ENCODE peak calls at places on chromosome 2, in five cellular contexts. B is central memory CD8-positive, alpha-beta T cell; P is activated CD8-positive, alpha-beta memory T cell treated with anti-CD3 and anti-CD28 coated beads for 1 hour; T is HT1080; I is ELR. O is an unnamed sample.

GRCh38 chr2:151071382-151071781 is 190.3 kb downstream of the RBM43 start:
- DNase-seq in T (peak), I (peak), P (no peak), B (no peak), O (no peak)

GRCh38 chr2:74958277-74959105 is at the start of gene POLE4:
- DNase-seq in B (peak), I (peak), T (peak), P (peak), O (peak)

GRCh38 chr2:25341753-25342371 is at the start of gene DNMT3A:
- DNase-seq in I (peak), T (no peak), B (no peak), P (peak), O (peak)

GRCh38 chr2:238152811-238153688 is 5.7 kb upstream of the ERFE start:
- DNase-seq in P (no peak), T (no peak), I (no peak), B (no peak), O (no peak)

GRCh38 chr2:98604547-98604946 is 3.8 kb downstream of the COA5 start:
- DNase-seq in I (no peak), T (no peak), B (no peak), P (no peak), O (no peak)

GRCh38 chr2:24875272-24875671 is 44.8 kb downstream of the ADCY3 start:
- DNase-seq in P (no peak), B (no peak), T (no peak), I (no peak), O (no peak)

GRCh38 chr2:112156152-112156986 is 18.2 kb downstream of the FBLN7 start:
- DNase-seq in B (no peak), I (peak), T (peak), P (no peak), O (no peak)

GRCh38 chr2:121638333-121638732 is 10.9 kb downstream of the CLASP1 start:
- DNase-seq in B (no peak), I (no peak), P (no peak), T (no peak), O (no peak)

GRCh38 chr2:9627310-9627709 is 3.5 kb downstream of the YWHAQ start:
- DNase-seq in P (no peak), I (peak), B (no peak), T (no peak), O (no peak)

GRCh38 chr2:237592425-237592980 is 2.0 kb upstream of the RAB17 start:
- DNase-seq in T (no peak), B (no peak), P (no peak), I (no peak), O (no peak)

GRCh38 chr2:152594792-152595191 is 122.5 kb downstream of the PRPF40A start:
- DNase-seq in P (no peak), B (no peak), T (no peak), I (no peak), O (no peak)

GRCh38 chr2:164913640-164914346 is 41.5 kb downstream of the SLC38A11 start:
- DNase-seq in B (no peak), P (no peak), T (peak), I (peak), O (no peak)

GRCh38 chr2:196927318-196928225 is 1.1 kb upstream of the PGAP1 start:
- DNase-seq in B (no peak), P (no peak), T (peak), I (peak), O (no peak)

GRCh38 chr2:232611559-232612218 is 21.7 kb upstream of the EFHD1 start:
- DNase-seq in I (peak), B (peak), P (peak), T (peak), O (peak)

GRCh38 chr2:27545348-27546141 is 37.3 kb upstream of the ZNF512 start:
- DNase-seq in I (peak), T (peak), P (no peak), B (no peak), O (no peak)

GRCh38 chr2:160279813-160280465 is 79.9 kb upstream of the ITGB6 start:
- DNase-seq in T (peak), B (no peak), P (no peak), I (peak), O (no peak)

GRCh38 chr2:199457147-199458016 is at the start of gene SATB2:
- DNase-seq in I (peak), P (no peak), B (no peak), T (peak), O (peak)

GRCh38 chr2:159071190-159071915 is 102.9 kb downstream of the TANC1 start:
- DNase-seq in B (no peak), I (no peak), T (no peak), P (no peak), O (no peak)

GRCh38 chr2:9273496-9273895 is 66.9 kb downstream of the ASAP2 start:
- DNase-seq in B (no peak), I (peak), P (no peak), T (no peak), O (no peak)

GRCh38 chr2:232447091-232447620 is 8.8 kb upstream of the ALPI start:
- DNase-seq in T (no peak), P (no peak), I (no peak), B (no peak), O (no peak)

GRCh38 chr2:128690431-128690830 is 371.8 kb upstream of the HS6ST1 start:
- DNase-seq in B (no peak), P (no peak), T (no peak), I (no peak), O (no peak)

GRCh38 chr2:238820909-238821308 is 27.0 kb upstream of the TWIST2 start:
- DNase-seq in P (no peak), I (peak), T (peak), B (no peak), O (peak)

GRCh38 chr2:226247289-226248275 is 552.0 kb downstream of the IRS1 start:
- DNase-seq in T (no peak), B (no peak), P (no peak), I (peak), O (no peak)

GRCh38 chr2:50098242-50098641 is 933.7 kb downstream of the NRXN1 start:
- DNase-seq in P (no peak), B (no peak), I (no peak), T (no peak), O (no peak)

GRCh38 chr2:70045932-70046331 is 41.3 kb upstream of the PCBP1 start:
- DNase-seq in I (no peak), P (no peak), B (no peak), T (no peak), O (no peak)

GRCh38 chr2:121478996-121479735 is 51.5 kb upstream of the RNU4ATAC start:
- DNase-seq in B (no peak), I (no peak), T (no peak), P (no peak), O (no peak)

GRCh38 chr2:17793293-17793692 is 23.0 kb upstream of the MSGN1 start:
- DNase-seq in T (no peak), I (no peak), B (no peak), P (no peak), O (no peak)

GRCh38 chr2:233247744-233248143 is 3.7 kb upstream of the ATG16L1 start:
- DNase-seq in I (peak), T (peak), P (peak), B (no peak), O (peak)

GRCh38 chr2:2222931-2223330 is 108.1 kb downstream of the MYT1L start:
- DNase-seq in P (no peak), B (no peak), I (peak), T (peak), O (peak)

GRCh38 chr2:48626047-48626446 is 8.4 kb downstream of the GTF2A1L start:
- DNase-seq in P (no peak), I (no peak), T (no peak), B (no peak), O (no peak)

GRCh38 chr2:86788881-86789686 is 1.6 kb downstream of the CD8A start:
- DNase-seq in P (no peak), B (no peak), T (no peak), I (peak), O (no peak)

GRCh38 chr2:239832101-239832994 is 192.8 kb downstream of the NDUFA10 start:
- DNase-seq in T (no peak), I (no peak), P (no peak), B (no peak), O (no peak)

GRCh38 chr2:58904091-58904490 is 663.0 kb upstream of the FANCL start:
- DNase-seq in T (no peak), P (no peak), I (no peak), B (no peak), O (no peak)

GRCh38 chr2:48768669-48769068 is 13.1 kb upstream of the LHCGR start:
- DNase-seq in T (no peak), P (no peak), I (no peak), B (no peak), O (no peak)

GRCh38 chr2:24317491-24317920 is 42.8 kb downstream of the ITSN2 start:
- DNase-seq in I (no peak), T (peak), P (no peak), B (no peak), O (no peak)

GRCh38 chr2:241064008-241064801 is 37.9 kb downstream of the MTERF4 start:
- DNase-seq in P (peak), B (no peak), T (no peak), I (no peak), O (peak)

GRCh38 chr2:134127496-134127895 is 126.4 kb upstream of the MGAT5 start:
- DNase-seq in I (no peak), B (no peak), P (peak), T (no peak), O (no peak)